ENCODE peak calls at places on chromosomes 12 and 14, in five cellular contexts. L is prostate gland, V is heart left ventricle, E is endothelial cell of umbilical vein, B is pancreas. Q is an unnamed sample.

GRCh38 chr14:95039993-95040348 is 117.4 kb downstream of the DICER1 start:
- DNase-seq in B (no peak), L (no peak), E (no peak), V (no peak), Q (no peak)

GRCh38 chr14:51789631-51790030 is 70.8 kb upstream of the GNG2 start:
- DNase-seq in L (no peak), E (no peak), B (no peak), V (no peak), Q (no peak)

GRCh38 chr12:94643585-94643984 is 6.8 kb downstream of the TMCC3 start:
- DNase-seq in L (no peak), V (peak; percentile 36), E (no peak), B (no peak), Q (no peak)

GRCh38 chr12:109671482-109671881 is 42.1 kb upstream of the FAM222A start:
- DNase-seq in V (no peak), B (no peak), E (no peak), L (no peak), Q (no peak)

GRCh38 chr14:91420686-91421085 is 3.1 kb upstream of the CCDC88C start:
- DNase-seq in B (no peak), L (no peak), E (no peak), V (no peak), Q (no peak)

GRCh38 chr12:90939382-90939781 is 15.6 kb downstream of the CCER1 start:
- DNase-seq in V (no peak), E (no peak), L (no peak), B (no peak), Q (no peak)

GRCh38 chr14:65808390-65808789 is 395.9 kb downstream of the FUT8 start:
- DNase-seq in V (no peak), B (no peak), E (no peak), L (no peak), Q (no peak)

GRCh38 chr14:49134940-49135339 is 451.2 kb downstream of the RPS29 start:
- DNase-seq in L (no peak), V (no peak), B (no peak), E (no peak), Q (no peak)

GRCh38 chr12:19474147-19474546 is 34.9 kb downstream of the AEBP2 start:
- DNase-seq in V (no peak), L (no peak), E (no peak), B (no peak), Q (no peak)

GRCh38 chr12:113684908-113685512 is 213.3 kb upstream of the LHX5 start:
- DNase-seq in V (no peak), E (no peak), L (no peak), B (no peak), Q (no peak)

GRCh38 chr12:26783791-26784379 is 49.1 kb downstream of the ITPR2 start:
- DNase-seq in B (no peak), E (no peak), L (no peak), V (no peak), Q (no peak)
- H3K4me3 ChIP-seq in B (no peak overlapping the region), E (no peak overlapping the region), L (no peak overlapping the region), V (no peak overlapping the region), Q (no peak overlapping the region)

DNA sequence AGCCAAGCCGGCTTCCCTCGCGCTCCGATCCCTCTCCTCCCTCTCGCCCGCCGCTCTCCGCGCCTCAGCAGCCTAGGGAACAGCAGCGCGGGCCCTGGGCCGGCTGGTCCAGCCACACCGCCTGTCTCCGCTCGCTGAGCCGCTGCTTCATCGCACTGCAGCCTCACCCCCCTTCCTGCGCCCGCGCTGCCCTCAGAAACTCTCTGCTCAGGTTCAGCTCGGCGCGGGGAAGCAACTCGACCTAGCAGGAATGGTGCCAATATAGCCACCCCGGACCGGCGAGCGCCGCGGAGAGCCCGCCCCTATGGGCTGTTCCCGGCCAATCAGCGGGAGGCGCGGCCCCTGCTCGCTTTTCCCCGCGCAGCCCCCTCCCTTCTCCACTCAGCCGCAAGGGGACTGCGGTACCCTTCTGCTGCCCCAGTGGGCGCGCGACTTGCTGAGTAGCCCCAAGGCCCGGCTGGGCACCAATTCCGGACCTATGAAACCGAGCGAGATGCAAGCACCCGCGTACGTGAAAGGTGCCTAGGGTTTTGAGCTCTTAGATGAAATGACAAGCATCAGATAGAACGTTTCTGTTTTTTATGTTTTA is at the start of gene ADAMTS20:
- DNase-seq in B (no peak), E (no peak), V (no peak), L (no peak), Q (no peak)
- TF ChIP-seq CTCF in B (no peak), E (no peak), V (no peak), L (no peak), Q (no peak)

DNA sequence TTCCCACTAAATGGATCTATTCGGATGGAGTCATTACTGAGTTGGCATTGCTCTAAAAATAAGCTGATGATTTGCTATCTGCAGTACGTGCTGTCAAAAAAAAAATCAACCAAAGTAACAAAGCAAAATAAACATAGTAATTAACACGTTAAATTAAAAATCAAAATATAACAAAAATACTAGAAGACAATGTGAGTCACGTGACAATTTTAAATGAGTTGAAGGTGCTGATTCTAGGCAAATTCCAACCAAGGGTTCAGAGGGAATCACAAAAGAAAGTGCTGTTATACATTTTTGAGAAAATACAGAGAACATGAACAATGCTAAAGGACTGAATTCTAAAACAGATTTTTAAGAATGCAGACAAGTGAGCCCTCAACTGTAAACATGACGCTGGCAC is 45.2 kb upstream of the IFNG-AS1 start:
- DNase-seq in B (no peak), V (no peak), L (no peak), E (no peak), Q (no peak)
- H3K27ac ChIP-seq in B (no peak overlapping the region), V (no peak overlapping the region), L (no peak overlapping the region), E (no peak overlapping the region), Q (no peak overlapping the region)

GRCh38 chr14:99745307-99745951 is 47.8 kb upstream of the EML1 start:
- DNase-seq in V (no peak), B (no peak), E (peak; percentile 38), L (no peak), Q (no peak)
- H3K4me3 ChIP-seq in V (no peak overlapping the region), B (no peak overlapping the region), E (no peak overlapping the region), L (no peak overlapping the region), Q (no peak overlapping the region)

GRCh38 chr14:89225607-89226006 is 191.4 kb downstream of the FOXN3 start:
- DNase-seq in E (no peak), V (no peak), B (no peak), L (no peak), Q (no peak)
- TF ChIP-seq CTCF in E (no peak), V (no peak), B (no peak), L (no peak), Q (no peak)

GRCh38 chr12:120235369-120236123 is 30.0 kb downstream of the PXN start:
- DNase-seq in E (peak; percentile 26), L (no peak), B (no peak), V (no peak), Q (no peak)

GRCh38 chr12:120236124-120236398 is 29.5 kb downstream of the PXN start:
- DNase-seq in B (no peak), L (no peak), V (no peak), E (no peak), Q (no peak)

GRCh38 chr12:120238224-120238616 is 27.3 kb downstream of the PXN start:
- DNase-seq in E (no peak), V (no peak), L (no peak), B (no peak), Q (no peak)

GRCh38 chr12:120231316-120232011 is 30.6 kb upstream of the RPLP0 start:
- DNase-seq in V (peak; percentile 89), B (peak; percentile 81), L (no peak), E (peak; percentile 93), Q (peak; percentile 40)

GRCh38 chr12:120234643-120235368 is 30.7 kb downstream of the PXN start:
- DNase-seq in L (peak; percentile 67), V (peak; percentile 95), E (peak; percentile 79), B (peak; percentile 88), Q (peak; percentile 60)
- H3K27ac ChIP-seq in L (peak overlapping the region; percentile 78), V (peak overlapping the region; percentile 93), E (peak overlapping the region; percentile 100), B (peak overlapping the region; percentile 32), Q (peak overlapping the region; percentile 85)

GRCh38 chr12:55712154-55712553 is 3.7 kb upstream of the BLOC1S1 start:
- DNase-seq in L (no peak), B (no peak), E (no peak), V (peak; percentile 86), Q (no peak)

GRCh38 chr12:55706840-55707671 is 648 bp downstream of the ITGA7 start:
- DNase-seq in L (no peak), E (no peak), B (no peak), V (peak; percentile 61), Q (no peak)

GRCh38 chr12:55705802-55706402 is 1.8 kb downstream of the ITGA7 start:
- DNase-seq in L (no peak), E (no peak), V (peak; percentile 61), B (no peak), Q (no peak)

GRCh38 chr12:55707841-55708694 is at the start of gene ITGA7:
- DNase-seq in B (no peak), L (peak; percentile 39), V (peak; percentile 94), E (no peak), Q (peak; percentile 81)

GRCh38 chr12:55708695-55709233 is 1.1 kb upstream of the ITGA7 start:
- DNase-seq in L (no peak), E (no peak), B (no peak), V (peak; percentile 90), Q (no peak)
- H3K4me3 ChIP-seq in L (no peak overlapping the region), E (no peak overlapping the region), B (no peak overlapping the region), V (peak overlapping the region; percentile 69), Q (no peak overlapping the region)

GRCh38 chr12:98499668-98500456 is 15.5 kb upstream of the TMPO start:
- DNase-seq in B (peak; percentile 47), E (no peak), V (no peak), L (no peak), Q (no peak)
- TF ChIP-seq CTCF in B (no peak), E (no peak), V (no peak), L (no peak), Q (no peak)

GRCh38 chr12:52044284-52044983 is 6.8 kb upstream of the NR4A1 start:
- DNase-seq in E (peak; percentile 70), B (peak; percentile 81), L (peak; percentile 94), V (peak; percentile 92), Q (peak; percentile 48)
- H3K27ac ChIP-seq in E (peak overlapping the region; percentile 75), B (peak overlapping the region; percentile 79), L (peak overlapping the region; percentile 98), V (peak overlapping the region; percentile 97), Q (peak overlapping the region; percentile 85)

GRCh38 chr14:68789002-68789797 is 3.7 kb downstream of the ZFP36L1 start:
- DNase-seq in E (peak; percentile 79), V (peak; percentile 88), B (peak; percentile 79), L (peak; percentile 80), Q (peak; percentile 78)
- H3K4me3 ChIP-seq in E (peak overlapping the region; percentile 96), V (peak overlapping the region; percentile 60), B (peak overlapping the region; percentile 80), L (peak overlapping the region; percentile 94), Q (peak overlapping the region; percentile 62)

Q was measured in dorsolateral prefrontal cortex.